ENCODE peak calls at places on chromosomes 13 and 19, in five cellular contexts. D, P, N, Z and M are unnamed samples.

GRCh38 chr13:110748271-110748670 is 34.8 kb downstream of the ING1 start:
- DNase-seq in N (no peak), D (no peak), Z (no peak), P (no peak), M (no peak)

GRCh38 chr19:56973713-56974553 is 133.4 kb upstream of the PEG3 start:
- DNase-seq in D (peak), P (no peak), N (no peak), Z (no peak), M (no peak)

GRCh38 chr13:95298971-95299627 is 2.2 kb downstream of the ABCC4 start:
- DNase-seq in N (no peak), D (no peak), P (no peak), Z (no peak), M (peak)

GRCh38 chr19:58157045-58157728 is 6.6 kb upstream of the ZNF329 start:
- DNase-seq in Z (no peak), P (no peak), D (no peak), N (no peak), M (no peak)

GRCh38 chr19:3366104-3366760 is at the start of gene NFIC:
- DNase-seq in N (no peak), D (no peak), Z (no peak), P (peak), M (peak)

GRCh38 chr13:75353786-75354193 is 128.2 kb downstream of the TBC1D4 start:
- DNase-seq in N (no peak), D (no peak), P (no peak), Z (no peak), M (no peak)

GRCh38 chr19:16381756-16382401 is 57.3 kb downstream of the KLF2 start:
- DNase-seq in N (no peak), P (no peak), D (no peak), Z (no peak), M (no peak)

GRCh38 chr13:71285700-71286099 is 581.3 kb downstream of the DACH1 start:
- DNase-seq in N (no peak), P (no peak), D (no peak), Z (no peak), M (peak)

GRCh38 chr13:30164141-30164540 is 143.2 kb downstream of the KATNAL1 start:
- DNase-seq in P (no peak), Z (no peak), D (no peak), N (no peak), M (no peak)

GRCh38 chr19:46981296-46981695 is 38.3 kb upstream of the NPAS1 start:
- DNase-seq in D (no peak), Z (no peak), N (no peak), P (no peak), M (no peak)

GRCh38 chr19:6739390-6739883 is at the start of gene TRIP10:
- DNase-seq in Z (no peak), P (peak), D (peak), N (peak), M (peak)

GRCh38 chr13:67367385-67367784 is 137.2 kb upstream of the PCDH9 start:
- DNase-seq in P (no peak), Z (no peak), D (no peak), N (no peak), M (no peak)

GRCh38 chr13:97492257-97492656 is 58.3 kb downstream of the RAP2A start:
- DNase-seq in P (no peak), Z (no peak), D (peak), N (no peak), M (no peak)

GRCh38 chr19:55451522-55452380 is 8.7 kb upstream of the SHISA7 start:
- DNase-seq in Z (no peak), P (peak), D (no peak), N (no peak), M (no peak)

GRCh38 chr19:3039641-3040077 is 10.6 kb upstream of the TLE2 start:
- DNase-seq in D (peak), N (no peak), P (no peak), Z (no peak), M (no peak)

GRCh38 chr19:49799798-49800376 is 13.2 kb downstream of the FUZ start:
- DNase-seq in Z (no peak), D (no peak), N (no peak), P (no peak), M (peak)

GRCh38 chr13:31495336-31495735 is 244.0 kb upstream of the RXFP2 start:
- DNase-seq in P (no peak), D (no peak), Z (no peak), N (no peak), M (no peak)

GRCh38 chr13:31124225-31124624 is 37.5 kb downstream of the HSPH1 start:
- DNase-seq in D (no peak), P (no peak), Z (no peak), N (no peak), M (no peak)

GRCh38 chr13:98525852-98526512 is 50.9 kb downstream of the STK24 start:
- DNase-seq in P (no peak), N (no peak), Z (no peak), D (no peak), M (no peak)

GRCh38 chr13:46602531-46602930 is 49.6 kb downstream of the LRCH1 start:
- DNase-seq in Z (no peak), D (no peak), P (no peak), N (no peak), M (no peak)

GRCh38 chr19:21256722-21257121 is 72.5 kb downstream of the ZNF708 start:
- DNase-seq in D (peak), P (peak), Z (no peak), N (peak), M (peak)

GRCh38 chr19:49056101-49056901 is 1.2 kb downstream of the CGB7 start:
- DNase-seq in D (peak), Z (no peak), N (peak), P (peak), M (peak)

GRCh38 chr13:112532837-112533745 is 54.9 kb downstream of the TUBGCP3 start:
- DNase-seq in Z (no peak), D (no peak), P (no peak), N (no peak), M (peak)

GRCh38 chr13:106610511-106610910 is 42.6 kb upstream of the ARGLU1 start:
- DNase-seq in Z (no peak), D (no peak), P (no peak), N (no peak), M (no peak)

GRCh38 chr13:99432637-99433542 is 68.4 kb upstream of the TM9SF2 start:
- DNase-seq in N (peak), P (no peak), Z (peak), D (peak), M (peak)

GRCh38 chr13:63625869-63626268 is 2210.2 kb upstream of the PCDH20 start:
- DNase-seq in N (no peak), Z (no peak), D (no peak), P (no peak), M (peak)

GRCh38 chr13:40026174-40026585 is 370.7 kb downstream of the COG6 start:
- DNase-seq in N (no peak), Z (peak), P (no peak), D (no peak), M (no peak)

GRCh38 chr13:107209811-107210210 is 641.9 kb upstream of the ARGLU1 start:
- DNase-seq in Z (no peak), N (no peak), P (no peak), D (no peak), M (no peak)

GRCh38 chr13:48939728-48940127 is 36.0 kb upstream of the FNDC3A start:
- DNase-seq in D (no peak), Z (no peak), P (no peak), N (no peak), M (no peak)

GRCh38 chr19:48390188-48391099 is 907 bp downstream of the KDELR1 start:
- DNase-seq in Z (no peak), D (peak), N (no peak), P (peak), M (peak)

DNA sequence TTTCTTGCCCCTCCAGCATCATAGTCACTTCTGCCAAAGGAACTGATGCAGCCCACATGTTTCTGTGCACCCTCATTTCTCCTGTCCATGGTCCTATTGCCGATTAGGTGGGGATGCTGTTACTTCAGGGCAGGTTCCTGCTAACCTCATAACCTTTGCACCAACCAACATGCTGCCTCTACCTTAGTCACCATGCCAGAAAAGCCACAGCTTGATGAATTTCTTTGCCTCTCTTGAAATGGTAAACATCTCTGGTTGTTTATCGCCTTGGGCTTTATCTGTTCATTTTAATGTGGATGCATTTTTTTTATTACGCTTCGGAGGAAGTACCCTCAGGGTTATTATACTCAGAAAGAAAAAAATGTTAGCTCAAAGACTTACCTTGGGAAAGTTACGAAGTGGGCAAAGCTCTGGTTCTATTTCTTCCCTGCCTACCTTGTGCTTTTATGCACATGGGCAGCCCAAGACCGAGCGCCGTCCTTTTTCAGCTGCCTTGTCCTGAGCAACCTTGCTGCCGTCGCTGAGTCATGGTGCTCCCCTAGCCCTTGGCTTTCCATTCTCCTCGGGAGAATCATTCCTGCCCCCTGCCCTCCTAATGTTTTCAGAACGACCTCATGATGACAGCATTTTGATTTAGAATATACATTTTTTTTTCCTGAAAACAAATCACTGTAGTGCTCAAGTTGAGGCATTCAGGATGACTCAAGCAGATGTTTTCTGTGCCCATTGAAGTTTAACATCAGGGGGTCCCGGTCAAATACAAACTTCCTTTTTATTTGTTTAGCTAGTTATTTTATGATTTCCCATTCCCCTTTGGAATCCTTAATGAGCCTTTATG is 280.0 kb downstream of the SHISA2 start:
- DNase-seq in D (no peak), P (no peak), N (no peak), Z (no peak), M (no peak)
- TF ChIP-seq MAX in D (no peak), P (no peak), N (no peak), Z (no peak), M (no peak)

DNA sequence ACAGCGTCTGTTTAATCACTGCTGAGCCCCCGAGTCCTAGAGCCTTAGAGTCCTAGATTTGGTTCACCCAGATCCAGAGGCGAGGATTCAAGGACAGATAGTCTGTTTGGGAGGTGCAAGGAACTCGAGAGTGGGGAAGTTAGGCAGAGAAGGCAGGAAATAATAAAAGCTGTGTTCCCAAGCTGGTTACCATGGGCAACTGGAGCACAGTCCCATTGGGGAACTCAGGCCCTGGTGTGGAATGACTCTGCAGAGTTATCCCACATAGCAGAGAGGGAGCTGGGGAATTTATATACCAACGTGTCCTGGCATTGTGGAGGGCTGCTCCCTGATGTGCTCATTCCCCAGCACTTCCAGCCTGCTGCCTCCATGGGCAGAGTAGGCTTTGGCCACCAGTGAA is 9.7 kb downstream of the IGSF23 start:
- DNase-seq in P (no peak), D (no peak), Z (no peak), N (no peak), M (peak)
- TF ChIP-seq MYC in P (no peak), D (no peak), Z (no peak), N (no peak), M (no peak)

GRCh38 chr19:42170052-42170451 is 37.8 kb upstream of the POU2F2 start:
- DNase-seq in Z (no peak), N (no peak), P (no peak), D (no peak), M (no peak)
- TF ChIP-seq MAX in Z (no peak), N (no peak), P (no peak), D (no peak), M (no peak)

DNA sequence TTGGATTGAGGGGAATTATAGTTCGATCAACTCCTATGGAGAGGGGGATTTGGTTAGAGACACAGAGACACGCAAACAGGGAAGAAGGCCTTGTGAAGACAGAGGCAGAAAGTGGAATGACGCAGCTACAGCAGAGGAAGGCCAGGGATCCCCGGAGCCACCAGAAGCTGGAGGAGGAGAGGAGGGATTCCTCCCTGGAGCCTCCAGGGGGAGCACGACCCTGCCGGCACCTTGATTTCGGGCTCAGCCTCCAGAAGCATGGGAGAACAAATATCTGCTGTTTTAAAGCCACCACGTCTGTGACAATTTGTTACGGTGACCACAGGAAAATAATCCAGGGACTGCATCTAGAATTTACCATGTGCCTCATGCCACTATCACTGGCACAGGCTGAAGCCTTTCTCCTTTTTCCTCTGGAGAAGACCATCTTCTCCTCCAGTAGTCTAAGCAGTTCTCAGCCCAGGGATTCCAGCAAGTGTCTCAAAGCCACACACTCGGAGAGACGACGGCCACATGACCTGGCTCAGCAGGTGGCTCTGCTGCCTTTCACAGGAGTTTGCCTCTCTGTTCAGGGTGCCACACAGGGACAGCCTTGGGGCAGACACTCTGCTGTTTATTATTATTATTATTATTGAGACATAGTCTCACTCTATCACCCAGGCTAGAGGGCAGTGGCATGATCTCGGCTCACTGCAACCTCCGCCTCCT is 39.9 kb upstream of the CCNE1 start:
- DNase-seq in P (peak), N (peak), D (peak), Z (no peak), M (peak)
- TF ChIP-seq MYC in P (no peak), N (no peak), D (no peak), Z (no peak), M (no peak)

GRCh38 chr19:13784731-13785452 is 10.4 kb upstream of the ZSWIM4 start:
- DNase-seq in Z (no peak), P (peak), D (peak), N (no peak), M (peak)
- TF ChIP-seq MAX in Z (no peak), P (no peak), D (no peak), N (no peak), M (no peak)